ENCODE peak calls at places on chromosomes 4 and X, in four cellular contexts. V is mesenchymal stem cell; O is left ventricle myocardium inferior; R is CD4-positive, CD25-positive, alpha-beta regulatory T cell. K is an unnamed sample. For H3K36me3, the result is how much of the 10 kb centered on the place peaks cover.

GRCh38 chr4:14111730-14112171 is 484.2 kb upstream of the BOD1L1 start:
- DNase-seq in R (no peak), O (no peak), V (no peak), K (no peak)

GRCh38 chr4:145218251-145218650 is 37.9 kb upstream of the OTUD4 start:
- DNase-seq in R (no peak), V (no peak), O (peak), K (no peak)

GRCh38 chr4:59655996-59656395 is 1544.1 kb upstream of the ADGRL3 start:
- DNase-seq in V (no peak), R (no peak), O (no peak), K (no peak)

GRCh38 chrX:40772290-40772689 is 36.9 kb upstream of the MED14 start:
- DNase-seq in O (no peak), R (no peak), V (peak), K (no peak)

GRCh38 chrX:133749951-133750350 is 235.4 kb downstream of the GPC3 start:
- DNase-seq in R (no peak), V (no peak), O (no peak), K (no peak)

GRCh38 chr4:681736-682451 is 7.1 kb downstream of the SLC49A3 start:
- DNase-seq in V (no peak), O (no peak), R (no peak), K (no peak)

GRCh38 chr4:11590132-11590531 is 161.4 kb upstream of the HS3ST1 start:
- DNase-seq in V (peak), O (no peak), R (no peak), K (no peak)

GRCh38 chr4:109676886-109677285 is 26.4 kb downstream of the CASP6 start:
- DNase-seq in R (no peak), V (no peak), O (no peak), K (no peak)

GRCh38 chr4:103451341-103451740 is 253.2 kb upstream of the CENPE start:
- DNase-seq in V (no peak), R (no peak), O (no peak), K (no peak)

GRCh38 chrX:155027509-155028066 is 944 bp downstream of the FUNDC2 start:
- DNase-seq in O (no peak), V (peak), R (peak), K (no peak)

GRCh38 chr4:83484500-83485431 is at the start of gene ABRAXAS1:
- DNase-seq in O (peak), V (peak), R (peak), K (peak)

GRCh38 chrX:104098151-104098808 is 14.0 kb upstream of the ZCCHC18 start:
- DNase-seq in V (peak), R (peak), O (no peak), K (no peak)

GRCh38 chrX:37371578-37371981 is 22.4 kb downstream of the PRRG1 start:
- DNase-seq in R (no peak), O (peak), V (no peak), K (no peak)

GRCh38 chr4:78616046-78616498 is 64.5 kb downstream of the ANXA3 start:
- DNase-seq in O (no peak), R (no peak), V (peak), K (no peak)

GRCh38 chr4:48575964-48576363 is 85.9 kb downstream of the ZAR1 start:
- DNase-seq in O (no peak), V (peak), R (no peak), K (no peak)

GRCh38 chr4:48565362-48566083 is 75.5 kb downstream of the ZAR1 start:
- DNase-seq in O (no peak), R (no peak), V (no peak), K (no peak)

GRCh38 chr4:48571471-48571870 is 81.4 kb downstream of the ZAR1 start:
- DNase-seq in R (no peak), O (no peak), V (no peak), K (no peak)

DNA sequence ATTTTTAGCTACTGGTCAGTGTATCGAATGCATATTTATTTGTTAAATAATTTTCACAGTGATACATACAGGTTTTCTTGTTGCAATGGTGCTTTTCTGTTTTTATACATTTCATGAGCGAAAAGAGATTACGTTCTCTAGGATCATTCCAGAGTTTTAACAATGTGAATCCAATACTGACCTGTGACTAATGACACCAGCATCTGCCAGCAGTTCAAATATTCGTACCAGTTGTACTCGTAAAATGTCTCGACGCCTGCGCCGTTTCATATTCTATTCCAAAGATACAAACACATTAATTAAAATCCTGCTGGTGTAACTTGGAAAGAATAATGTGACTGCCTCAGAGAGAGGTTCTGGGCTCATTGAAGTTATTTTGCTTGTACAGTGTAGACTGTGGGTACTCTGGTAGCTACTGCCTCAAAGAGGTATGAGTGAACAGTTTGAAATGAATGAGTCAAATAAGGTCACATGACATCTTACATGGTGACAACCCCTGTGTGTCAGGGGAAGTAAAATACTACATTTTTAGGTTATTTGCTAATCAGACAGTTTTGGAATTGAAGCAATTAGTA is 80.7 kb downstream of the ZAR1 start:
- DNase-seq in R (no peak), O (no peak), V (peak), K (no peak)
- H3K36me3 ChIP-seq in R (half or more), O (half or more), V (under half), K (half or more)

DNA sequence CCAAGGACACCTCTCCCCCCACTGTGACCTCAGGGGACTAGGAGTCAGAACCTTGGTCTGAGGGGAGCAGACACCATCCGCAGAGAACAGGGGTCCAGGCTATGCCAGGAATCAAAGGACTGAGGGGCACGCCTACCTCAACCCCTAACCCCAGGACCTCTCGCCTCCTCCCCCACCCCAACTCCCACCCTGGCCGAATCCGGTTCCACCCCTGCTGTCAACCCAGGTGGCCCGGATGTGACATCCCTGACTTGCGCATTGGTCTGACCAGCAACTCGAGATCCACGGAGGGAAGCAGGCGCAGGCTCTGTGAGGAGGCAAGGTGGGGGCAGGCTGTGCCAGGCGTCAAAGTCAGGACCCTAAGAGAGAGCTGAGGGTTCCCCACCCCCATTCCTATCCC is 468 bp upstream of the MAGEA4 start:
- DNase-seq in R (no peak), O (no peak), V (no peak), K (no peak)
- H3K4me3 ChIP-seq in R (no peak), O (no peak), V (no peak), K (no peak)

GRCh38 chrX:106899276-106899675 is 3.9 kb downstream of the RIPPLY1 start:
- DNase-seq in O (no peak), V (peak), R (no peak), K (no peak)
- H3K27ac ChIP-seq in O (no peak), V (no peak), R (no peak), K (no peak)

GRCh38 chr4:48553720-48554119 is 63.7 kb downstream of the ZAR1 start:
- DNase-seq in O (no peak), R (no peak), V (no peak), K (no peak)
- H3K36me3 ChIP-seq in O (half or more), R (half or more), V (under half), K (half or more)

GRCh38 chr4:56505269-56506109 is at the start of gene ARL9:
- DNase-seq in O (peak), R (peak), V (peak), K (peak)

GRCh38 chr4:56511098-56511497 is 5.5 kb downstream of the ARL9 start:
- DNase-seq in R (no peak), O (no peak), V (no peak), K (no peak)

GRCh38 chr4:56512166-56512565 is 6.6 kb downstream of the ARL9 start:
- DNase-seq in O (no peak), V (peak), R (no peak), K (no peak)

DNA sequence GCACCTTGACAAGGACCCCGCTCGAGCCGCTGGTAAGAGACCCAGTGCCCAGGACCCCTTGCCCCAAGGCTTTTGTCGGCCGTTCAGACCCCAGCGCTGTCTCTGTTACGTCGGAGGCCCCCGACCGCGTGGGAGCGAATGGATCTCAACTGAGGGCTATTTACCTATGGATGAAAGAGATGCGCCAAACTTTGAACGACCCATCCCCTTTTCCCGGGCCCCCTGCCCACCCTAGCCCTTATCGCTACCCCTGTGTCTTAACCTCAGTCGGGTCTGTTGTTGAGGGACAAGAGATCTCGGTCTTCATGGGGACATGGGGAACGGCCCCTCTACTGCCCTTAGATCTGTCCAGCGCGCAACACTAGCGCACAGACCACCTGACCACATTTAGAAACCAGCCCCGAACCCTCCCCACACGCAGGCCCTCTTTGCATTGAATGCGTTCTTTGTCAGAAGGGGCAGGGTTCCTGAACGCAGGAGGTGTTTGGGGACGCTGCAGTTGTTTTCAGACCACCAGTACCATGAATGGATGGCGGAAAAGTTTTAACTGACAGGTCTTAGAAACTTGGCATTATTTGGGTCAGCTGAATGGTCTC is 617 bp downstream of the ARL9 start:
- DNase-seq in R (no peak), O (no peak), V (peak), K (no peak)
- H3K4me3 ChIP-seq in R (peak), O (peak), V (peak), K (peak)

DNA sequence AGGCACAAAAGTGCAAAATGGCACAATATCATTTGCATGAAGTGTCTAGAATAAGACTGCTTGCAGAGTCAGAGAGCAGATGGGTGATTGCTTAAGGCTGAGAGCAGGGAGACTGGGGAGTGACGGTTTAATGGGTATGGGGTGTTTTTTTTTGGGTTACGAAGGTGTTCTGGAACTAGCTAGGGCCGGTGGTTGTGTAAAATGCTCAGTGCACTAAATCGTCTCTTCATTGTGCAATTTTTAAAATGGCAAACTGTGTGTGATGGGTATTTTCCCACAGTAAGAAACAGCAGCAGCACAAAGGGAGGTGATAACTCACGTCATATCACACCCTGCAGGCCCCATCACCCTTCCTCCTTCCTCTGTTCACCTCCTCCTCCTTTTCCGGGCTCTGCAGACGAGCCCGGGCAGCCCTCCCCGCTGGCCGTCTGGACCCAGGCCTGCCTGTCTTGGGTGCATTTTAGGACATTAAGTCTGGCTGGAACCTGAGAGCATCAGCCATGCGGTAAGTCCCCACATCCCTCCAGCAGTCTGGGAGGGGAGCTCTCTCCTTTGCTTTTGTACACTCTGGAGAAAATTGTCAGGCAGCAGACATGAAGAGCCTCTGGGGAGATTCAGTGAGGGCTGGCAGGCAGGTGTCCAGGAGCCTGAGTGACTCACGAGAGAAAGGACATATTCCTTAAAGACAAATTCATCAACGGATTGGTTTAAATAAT is 42.7 kb downstream of the ASMT start:
- DNase-seq in O (no peak), V (no peak), R (peak), K (no peak)
- H3K27ac ChIP-seq in O (no peak), V (no peak), R (peak), K (no peak)

GRCh38 chr4:164894725-164895124 is 17.7 kb downstream of the APELA start:
- DNase-seq in R (no peak), O (no peak), V (no peak), K (no peak)
- H3K36me3 ChIP-seq in R (under half), O (under half), V (under half), K (under half)

DNA sequence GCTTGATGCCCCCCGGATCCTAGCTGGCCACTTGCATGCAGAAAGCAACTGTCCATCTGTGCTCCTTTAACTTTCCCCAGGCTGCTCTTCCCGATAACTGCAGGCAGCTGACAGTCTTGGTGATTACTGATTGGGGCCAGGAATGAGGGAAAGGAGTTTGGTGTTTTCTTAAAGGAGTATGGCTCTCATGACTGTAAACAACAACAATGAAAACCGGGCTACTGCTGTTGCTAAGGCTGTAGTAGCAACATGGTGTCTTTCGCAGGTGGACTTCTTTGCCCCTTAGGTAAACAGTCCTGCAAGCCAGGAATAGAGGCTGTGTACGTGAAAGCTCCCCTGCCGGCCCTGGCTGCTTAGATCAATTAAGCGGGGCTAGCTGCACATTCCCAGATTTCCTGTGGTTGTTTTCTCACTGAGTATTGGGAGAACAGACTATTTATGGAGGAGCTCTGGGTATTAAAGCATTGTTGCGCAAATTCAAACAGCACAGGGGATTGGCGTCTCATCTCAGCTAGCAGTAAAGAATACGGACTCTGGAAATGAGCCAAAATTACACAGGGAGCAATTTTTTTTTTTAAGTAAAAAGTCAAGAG is 61.5 kb upstream of the NAP1L5 start:
- DNase-seq in R (no peak), O (no peak), V (peak), K (no peak)
- H3K4me3 ChIP-seq in R (no peak), O (peak), V (no peak), K (no peak)

DNA sequence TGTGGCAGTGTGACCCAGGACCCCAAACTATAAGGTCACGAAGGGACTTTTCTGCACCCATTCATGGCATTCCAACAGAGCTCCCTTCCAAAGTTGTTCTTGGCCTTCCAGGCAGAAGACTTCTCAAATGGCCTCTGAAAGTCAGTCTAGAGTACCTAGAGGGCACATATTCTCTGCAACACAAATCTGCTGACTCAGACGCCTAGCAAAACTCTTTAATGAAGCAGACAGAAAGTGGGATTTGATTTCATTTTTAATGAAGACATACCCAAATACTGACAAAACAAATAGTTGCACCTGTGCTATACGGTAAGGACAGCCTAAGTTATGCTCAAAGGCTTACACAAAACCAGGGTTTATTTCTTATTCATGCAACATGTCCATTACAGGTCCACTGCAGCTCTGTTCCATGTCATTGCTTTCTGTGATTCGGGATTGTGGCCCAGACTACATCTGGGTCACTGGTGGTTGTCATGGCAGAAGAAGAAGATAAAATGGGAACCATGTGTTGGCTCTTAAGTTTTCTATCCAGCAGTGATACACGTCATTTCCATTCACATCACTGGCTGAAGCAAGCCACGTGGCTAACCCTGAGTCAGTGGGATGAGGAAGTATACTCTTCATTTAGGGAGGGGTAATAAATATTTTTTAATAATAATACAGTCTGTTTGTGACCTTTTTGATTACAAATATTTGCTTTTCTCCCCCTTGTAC is 57.7 kb downstream of the NAT8L start:
- DNase-seq in V (no peak), O (no peak), R (no peak), K (no peak)
- H3K27ac ChIP-seq in V (no peak), O (no peak), R (no peak), K (no peak)